ENCODE peak calls at places on chromosomes 16 and 17, in four cellular contexts. One of them, this sample, is unnamed.

GRCh38 chr16:30904114-30904780 is 7.8 kb downstream of the CTF1 start:
- DNase-seq in HFF-Myc: no peak
- DNase-seq in C1 segment of cervical spinal cord: no peak
- DNase-seq in nephron progenitor cell: no peak
- DNase-seq in this sample: no peak

GRCh38 chr17:80426671-80427326 is 11.8 kb downstream of the ENDOV start:
- DNase-seq in HFF-Myc: no peak
- DNase-seq in C1 segment of cervical spinal cord: peak
- DNase-seq in nephron progenitor cell: peak
- DNase-seq in this sample: peak

GRCh38 chr17:49223517-49224197 is 6.9 kb downstream of the PHOSPHO1 start:
- DNase-seq in HFF-Myc: no peak
- DNase-seq in C1 segment of cervical spinal cord: no peak
- DNase-seq in nephron progenitor cell: peak
- DNase-seq in this sample: peak

GRCh38 chr17:59073972-59074371 is 32.7 kb downstream of the TRIM37 start:
- DNase-seq in HFF-Myc: no peak
- DNase-seq in C1 segment of cervical spinal cord: no peak
- DNase-seq in nephron progenitor cell: no peak
- DNase-seq in this sample: no peak

GRCh38 chr16:4661661-4662060 is 31.7 kb upstream of the NUDT16L1 start:
- DNase-seq in HFF-Myc: no peak
- DNase-seq in C1 segment of cervical spinal cord: no peak
- DNase-seq in nephron progenitor cell: no peak
- DNase-seq in this sample: peak

GRCh38 chr17:33234930-33235685 is 58.0 kb downstream of the ASIC2 start:
- DNase-seq in HFF-Myc: peak
- DNase-seq in C1 segment of cervical spinal cord: no peak
- DNase-seq in nephron progenitor cell: no peak
- DNase-seq in this sample: no peak

GRCh38 chr16:65867276-65867990 is 499.1 kb upstream of the CDH5 start:
- DNase-seq in HFF-Myc: no peak
- DNase-seq in C1 segment of cervical spinal cord: no peak
- DNase-seq in nephron progenitor cell: no peak
- DNase-seq in this sample: no peak

GRCh38 chr16:54282202-54282922 is 4.2 kb downstream of the IRX3 start:
- DNase-seq in HFF-Myc: no peak
- DNase-seq in C1 segment of cervical spinal cord: no peak
- DNase-seq in nephron progenitor cell: peak
- DNase-seq in this sample: peak

GRCh38 chr16:81204794-81205680 is 33.5 kb upstream of the BCO1 start:
- DNase-seq in HFF-Myc: no peak
- DNase-seq in C1 segment of cervical spinal cord: no peak
- DNase-seq in nephron progenitor cell: peak
- DNase-seq in this sample: peak

GRCh38 chr17:69030145-69030544 is 30.6 kb downstream of the ABCA9 start:
- DNase-seq in HFF-Myc: no peak
- DNase-seq in C1 segment of cervical spinal cord: no peak
- DNase-seq in nephron progenitor cell: no peak
- DNase-seq in this sample: no peak

GRCh38 chr17:59366773-59367656 is 35.6 kb downstream of the YPEL2 start:
- DNase-seq in HFF-Myc: no peak
- DNase-seq in C1 segment of cervical spinal cord: no peak
- DNase-seq in nephron progenitor cell: no peak
- DNase-seq in this sample: no peak

GRCh38 chr16:84061236-84061830 is 18.7 kb upstream of the SLC38A8 start:
- DNase-seq in HFF-Myc: no peak
- DNase-seq in C1 segment of cervical spinal cord: no peak
- DNase-seq in nephron progenitor cell: no peak
- DNase-seq in this sample: no peak

GRCh38 chr16:53465606-53466290 is 31.5 kb downstream of the RBL2 start:
- DNase-seq in HFF-Myc: peak
- DNase-seq in C1 segment of cervical spinal cord: no peak
- DNase-seq in nephron progenitor cell: no peak
- DNase-seq in this sample: no peak

GRCh38 chr17:17745476-17746455 is 64.5 kb downstream of the RAI1 start:
- DNase-seq in HFF-Myc: no peak
- DNase-seq in C1 segment of cervical spinal cord: no peak
- DNase-seq in nephron progenitor cell: no peak
- DNase-seq in this sample: no peak

GRCh38 chr16:3187798-3188674 is at the start of gene OR1F1:
- DNase-seq in HFF-Myc: peak
- DNase-seq in C1 segment of cervical spinal cord: no peak
- DNase-seq in nephron progenitor cell: peak
- DNase-seq in this sample: no peak

GRCh38 chr16:64122177-64122576 is 999.7 kb downstream of the CDH11 start:
- DNase-seq in HFF-Myc: no peak
- DNase-seq in C1 segment of cervical spinal cord: no peak
- DNase-seq in nephron progenitor cell: no peak
- DNase-seq in this sample: no peak

GRCh38 chr17:41322264-41322902 is 6.9 kb upstream of the KRTAP17-1 start:
- DNase-seq in HFF-Myc: peak
- DNase-seq in C1 segment of cervical spinal cord: no peak
- DNase-seq in nephron progenitor cell: no peak
- DNase-seq in this sample: no peak

GRCh38 chr17:40558651-40559015 is 6.6 kb downstream of the CCR7 start:
- DNase-seq in HFF-Myc: no peak
- DNase-seq in C1 segment of cervical spinal cord: no peak
- DNase-seq in nephron progenitor cell: no peak
- DNase-seq in this sample: no peak

GRCh38 chr17:78343099-78343432 is 16.8 kb downstream of the SOCS3 start:
- DNase-seq in HFF-Myc: no peak
- DNase-seq in C1 segment of cervical spinal cord: no peak
- DNase-seq in nephron progenitor cell: no peak
- DNase-seq in this sample: no peak

GRCh38 chr17:28745052-28745776 is 1.4 kb downstream of the TRAF4 start:
- DNase-seq in HFF-Myc: no peak
- DNase-seq in C1 segment of cervical spinal cord: peak
- DNase-seq in nephron progenitor cell: peak
- DNase-seq in this sample: peak